ENCODE peak calls at places on chromosomes 3 and 15, in four cellular contexts. One of them, this sample, is unnamed. For H3K4me1, the result is how much of the 10 kb centered on the place peaks cover.

GRCh38 chr15:100770781-100771584 is 108.6 kb upstream of the ALDH1A3 start:
- DNase-seq in transverse colon: no peak
- DNase-seq in astrocyte: no peak
- DNase-seq in neural progenitor cell: no peak
- DNase-seq in this sample: no peak

GRCh38 chr3:58048301-58048700 is 40.1 kb downstream of the FLNB start:
- DNase-seq in transverse colon: no peak
- DNase-seq in astrocyte: no peak
- DNase-seq in neural progenitor cell: no peak
- DNase-seq in this sample: no peak

GRCh38 chr3:121482651-121483050 is 63.1 kb downstream of the POLQ start:
- DNase-seq in transverse colon: no peak
- DNase-seq in astrocyte: peak
- DNase-seq in neural progenitor cell: no peak
- DNase-seq in this sample: no peak

GRCh38 chr3:113769551-113769950 is 22.7 kb downstream of the ATP6V1A start:
- DNase-seq in transverse colon: no peak
- DNase-seq in astrocyte: peak
- DNase-seq in neural progenitor cell: no peak
- DNase-seq in this sample: no peak

GRCh38 chr3:101133638-101134037 is 140.4 kb upstream of the ABI3BP start:
- DNase-seq in transverse colon: no peak
- DNase-seq in astrocyte: no peak
- DNase-seq in neural progenitor cell: no peak
- DNase-seq in this sample: no peak

GRCh38 chr3:23344886-23345285 is 141.8 kb downstream of the UBE2E2 start:
- DNase-seq in transverse colon: no peak
- DNase-seq in astrocyte: no peak
- DNase-seq in neural progenitor cell: no peak
- DNase-seq in this sample: no peak

GRCh38 chr15:40911139-40911538 is 16.9 kb downstream of the VPS18 start:
- DNase-seq in transverse colon: no peak
- DNase-seq in astrocyte: no peak
- DNase-seq in neural progenitor cell: peak
- DNase-seq in this sample: no peak

GRCh38 chr3:117920240-117920923 is 1114.3 kb downstream of the IGSF11 start:
- DNase-seq in transverse colon: no peak
- DNase-seq in astrocyte: no peak
- DNase-seq in neural progenitor cell: peak
- DNase-seq in this sample: no peak

GRCh38 chr15:62299541-62299940 is 134.5 kb upstream of the C2CD4B start:
- DNase-seq in transverse colon: no peak
- DNase-seq in astrocyte: no peak
- DNase-seq in neural progenitor cell: no peak
- DNase-seq in this sample: no peak

GRCh38 chr15:99504823-99505551 is 60.8 kb upstream of the MEF2A start:
- DNase-seq in transverse colon: no peak
- DNase-seq in astrocyte: peak
- DNase-seq in neural progenitor cell: no peak
- DNase-seq in this sample: no peak

GRCh38 chr3:125055913-125056705 is at the start of gene HEG1:
- DNase-seq in transverse colon: peak
- DNase-seq in astrocyte: peak
- DNase-seq in neural progenitor cell: peak
- DNase-seq in this sample: peak

GRCh38 chr3:179432021-179432420 is 19.2 kb downstream of the GNB4 start:
- DNase-seq in transverse colon: no peak
- DNase-seq in astrocyte: no peak
- DNase-seq in neural progenitor cell: no peak
- DNase-seq in this sample: peak

GRCh38 chr3:44893097-44893496 is 18.7 kb downstream of the TGM4 start:
- DNase-seq in transverse colon: no peak
- DNase-seq in astrocyte: peak
- DNase-seq in neural progenitor cell: no peak
- DNase-seq in this sample: no peak

GRCh38 chr3:47664519-47664918 is 85.9 kb upstream of the CSPG5 start:
- DNase-seq in transverse colon: no peak
- DNase-seq in astrocyte: peak
- DNase-seq in neural progenitor cell: peak
- DNase-seq in this sample: no peak

GRCh38 chr15:85618956-85619491 is 175.7 kb downstream of the KLHL25 start:
- DNase-seq in transverse colon: peak
- DNase-seq in astrocyte: peak
- DNase-seq in neural progenitor cell: peak
- DNase-seq in this sample: peak

GRCh38 chr3:10253731-10254130 is 5.5 kb downstream of the TATDN2 start:
- DNase-seq in transverse colon: no peak
- DNase-seq in astrocyte: no peak
- DNase-seq in neural progenitor cell: no peak
- DNase-seq in this sample: no peak
- H3K4me1 ChIP-seq in transverse colon: under half
- H3K4me1 ChIP-seq in astrocyte: under half
- H3K4me1 ChIP-seq in neural progenitor cell: under half
- H3K4me1 ChIP-seq in this sample: under half

GRCh38 chr3:52281980-52282801 is 3.7 kb upstream of the WDR82 start:
- DNase-seq in transverse colon: no peak
- DNase-seq in astrocyte: no peak
- DNase-seq in neural progenitor cell: no peak
- DNase-seq in this sample: no peak

GRCh38 chr3:52280046-52280445 is 1.6 kb upstream of the WDR82 start:
- DNase-seq in transverse colon: no peak
- DNase-seq in astrocyte: peak
- DNase-seq in neural progenitor cell: peak
- DNase-seq in this sample: no peak

GRCh38 chr3:52277972-52278509 is 408 bp downstream of the WDR82 start:
- DNase-seq in transverse colon: no peak
- DNase-seq in astrocyte: no peak
- DNase-seq in neural progenitor cell: peak
- DNase-seq in this sample: peak

GRCh38 chr3:52277071-52277964 is 1.1 kb downstream of the WDR82 start:
- DNase-seq in transverse colon: peak
- DNase-seq in astrocyte: peak
- DNase-seq in neural progenitor cell: peak
- DNase-seq in this sample: peak

DNA sequence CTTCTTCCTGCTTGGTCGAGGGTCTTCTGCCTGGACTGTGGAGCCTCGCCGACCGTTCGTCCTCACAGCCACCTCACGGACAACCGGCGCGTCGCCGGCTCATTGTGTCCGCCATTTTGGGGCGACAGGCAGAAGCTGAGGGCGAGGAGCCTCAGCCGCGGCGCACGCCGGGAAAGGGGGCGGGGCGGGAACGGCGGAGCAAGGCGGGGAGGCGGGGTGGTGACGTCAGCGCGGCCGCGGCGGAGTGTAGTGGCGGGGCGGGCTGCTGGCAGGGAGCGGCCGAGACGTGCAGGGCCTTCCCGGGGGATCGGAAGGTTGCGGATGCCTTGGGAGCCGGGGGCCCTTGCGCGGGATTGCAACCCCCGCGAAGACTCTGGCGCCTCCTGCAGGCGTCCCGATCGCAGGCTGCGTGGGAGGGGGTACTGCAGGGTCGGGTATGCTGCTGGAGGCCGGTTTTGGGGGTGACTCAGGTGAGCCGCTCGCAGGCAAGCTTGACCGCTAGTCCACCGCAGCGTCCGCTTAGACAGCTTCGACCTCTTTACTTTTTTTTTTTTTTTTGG is at the start of gene WDR82:
- DNase-seq in transverse colon: peak
- DNase-seq in astrocyte: peak
- DNase-seq in neural progenitor cell: peak
- DNase-seq in this sample: peak
- H3K4me1 ChIP-seq in transverse colon: under half
- H3K4me1 ChIP-seq in astrocyte: under half
- H3K4me1 ChIP-seq in neural progenitor cell: under half
- H3K4me1 ChIP-seq in this sample: under half

GRCh38 chr15:58840048-58840447 is 68.9 kb downstream of the MINDY2 start:
- DNase-seq in transverse colon: no peak
- DNase-seq in astrocyte: peak
- DNase-seq in neural progenitor cell: no peak
- DNase-seq in this sample: no peak

GRCh38 chr15:58839485-58839884 is 68.4 kb downstream of the MINDY2 start:
- DNase-seq in transverse colon: no peak
- DNase-seq in astrocyte: no peak
- DNase-seq in neural progenitor cell: no peak
- DNase-seq in this sample: no peak

GRCh38 chr15:58842713-58843396 is 71.8 kb downstream of the MINDY2 start:
- DNase-seq in transverse colon: no peak
- DNase-seq in astrocyte: no peak
- DNase-seq in neural progenitor cell: no peak
- DNase-seq in this sample: no peak
- H3K4me1 ChIP-seq in transverse colon: under half
- H3K4me1 ChIP-seq in astrocyte: under half
- H3K4me1 ChIP-seq in neural progenitor cell: under half
- H3K4me1 ChIP-seq in this sample: under half

GRCh38 chr3:192885374-192885773 is 32.3 kb downstream of the MB21D2 start:
- DNase-seq in transverse colon: no peak
- DNase-seq in astrocyte: no peak
- DNase-seq in neural progenitor cell: no peak
- DNase-seq in this sample: no peak

GRCh38 chr3:192887047-192887446 is 30.6 kb downstream of the MB21D2 start:
- DNase-seq in transverse colon: no peak
- DNase-seq in astrocyte: peak
- DNase-seq in neural progenitor cell: no peak
- DNase-seq in this sample: no peak

GRCh38 chr3:192883512-192883911 is 34.1 kb downstream of the MB21D2 start:
- DNase-seq in transverse colon: no peak
- DNase-seq in astrocyte: peak
- DNase-seq in neural progenitor cell: no peak
- DNase-seq in this sample: no peak

GRCh38 chr3:192887701-192888100 is 30.0 kb downstream of the MB21D2 start:
- DNase-seq in transverse colon: no peak
- DNase-seq in astrocyte: no peak
- DNase-seq in neural progenitor cell: no peak
- DNase-seq in this sample: no peak

DNA sequence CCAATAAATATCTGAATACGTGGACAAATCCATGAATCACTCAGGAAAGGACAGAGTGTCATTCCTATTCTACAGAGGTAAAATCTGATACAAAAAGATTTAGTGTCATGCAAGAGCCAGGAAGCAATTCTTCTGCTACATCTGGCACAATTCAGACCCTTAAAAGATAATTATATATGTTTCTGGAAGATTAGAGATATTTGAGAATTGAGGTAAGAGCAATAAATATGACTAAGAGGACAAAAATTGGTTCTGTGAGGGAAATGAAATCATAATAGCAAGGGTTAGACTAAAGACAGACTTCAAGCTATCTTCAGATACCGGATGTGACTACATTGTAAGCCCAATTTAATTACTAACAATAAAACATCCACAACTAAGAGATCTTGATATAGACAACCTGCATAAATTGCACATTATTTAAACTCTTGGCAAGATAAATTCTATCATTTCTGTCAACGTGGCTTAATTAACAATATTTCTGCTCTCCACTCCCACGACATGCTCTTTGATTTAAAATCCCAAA is 32.8 kb downstream of the MB21D2 start:
- DNase-seq in transverse colon: no peak
- DNase-seq in astrocyte: peak
- DNase-seq in neural progenitor cell: no peak
- DNase-seq in this sample: no peak
- H3K4me1 ChIP-seq in transverse colon: under half
- H3K4me1 ChIP-seq in astrocyte: half or more
- H3K4me1 ChIP-seq in neural progenitor cell: under half
- H3K4me1 ChIP-seq in this sample: under half

This sample was measured in aorta.